ENCODE peak calls at places on chromosomes 12 and 14, in four cellular contexts. F is iPS DF 6.9, O is upper lobe of right lung, N is left ventricle myocardium inferior. I is an unnamed sample. For H3K4me1, the result is how much of the 10 kb centered on the place peaks cover.

GRCh38 chr12:24557738-24558137 is 391.2 kb downstream of the BCAT1 start:
- DNase-seq in F (no peak), O (no peak), N (no peak), I (no peak)

GRCh38 chr12:132386926-132387497 is 57.6 kb upstream of the GALNT9 start:
- DNase-seq in F (no peak), O (peak), N (no peak), I (no peak)

GRCh38 chr14:102418169-102418852 is 55.6 kb downstream of the TECPR2 start:
- DNase-seq in F (no peak), O (peak), N (no peak), I (no peak)

GRCh38 chr12:91965781-91966180 is 179.9 kb downstream of the BTG1 start:
- DNase-seq in F (no peak), O (no peak), N (no peak), I (no peak)

GRCh38 chr14:21026251-21026987 is 1.6 kb upstream of the NDRG2 start:
- DNase-seq in F (no peak), O (no peak), N (no peak), I (peak)

GRCh38 chr12:11987906-11988305 is 82.8 kb upstream of the BCL2L14 start:
- DNase-seq in F (no peak), O (no peak), N (no peak), I (no peak)

GRCh38 chr12:46445551-46446235 is 73.1 kb upstream of the SLC38A2 start:
- DNase-seq in F (no peak), O (no peak), N (no peak), I (no peak)

GRCh38 chr14:32426596-32427408 is 97.7 kb downstream of the AKAP6 start:
- DNase-seq in F (no peak), O (no peak), N (no peak), I (no peak)

GRCh38 chr12:80778005-80778541 is 61.4 kb downstream of the MYF5 start:
- DNase-seq in F (no peak), O (no peak), N (peak), I (no peak)

GRCh38 chr12:58452546-58452945 is 467.8 kb downstream of the LRIG3 start:
- DNase-seq in F (no peak), O (no peak), N (no peak), I (no peak)

GRCh38 chr14:55025948-55026347 is 951 bp downstream of the WDHD1 start:
- DNase-seq in F (no peak), O (no peak), N (no peak), I (no peak)
- H3K27ac ChIP-seq in F (no peak), O (no peak), N (no peak), I (no peak)

DNA sequence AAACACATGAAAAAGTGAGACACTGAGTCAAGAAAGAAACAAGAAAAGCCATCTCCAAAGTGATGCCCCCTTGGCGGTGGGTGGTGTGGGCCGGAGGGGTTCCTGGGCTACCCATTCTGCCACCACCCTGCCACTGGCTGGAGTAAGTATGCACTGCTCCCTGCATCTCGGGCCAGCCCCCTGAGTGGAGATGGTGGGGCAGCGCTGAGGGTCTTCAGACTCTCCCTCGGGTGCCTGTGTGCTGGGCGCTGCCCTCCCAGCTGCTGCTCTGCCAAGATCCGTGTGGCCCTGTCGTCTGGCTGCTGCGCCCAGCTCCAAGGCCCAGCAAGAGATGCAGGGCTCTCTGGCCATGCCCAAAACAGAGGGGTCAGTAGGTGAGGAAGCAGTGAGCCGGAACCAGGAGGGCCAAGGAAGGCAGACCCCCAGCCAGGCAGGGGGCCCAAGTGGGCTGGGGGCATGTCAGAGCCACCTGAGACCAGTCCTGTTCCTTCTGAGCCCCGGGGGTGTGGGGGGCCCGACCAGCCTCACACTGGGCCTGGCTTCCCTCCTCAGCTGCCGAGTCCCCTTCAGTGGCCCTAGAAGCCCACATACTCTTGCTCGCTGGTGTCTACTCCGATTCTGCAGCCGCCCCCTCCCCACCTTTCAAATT is 5.2 kb downstream of the GPR132 start:
- DNase-seq in F (no peak), O (no peak), N (no peak), I (no peak)
- H3K4me1 ChIP-seq in F (under half), O (under half), N (half or more), I (under half)

GRCh38 chr14:104335176-104335575 is 196.8 kb downstream of the KIF26A start:
- DNase-seq in F (no peak), O (no peak), N (no peak), I (no peak)

GRCh38 chr14:104333903-104334811 is 195.8 kb downstream of the KIF26A start:
- DNase-seq in F (no peak), O (peak), N (no peak), I (no peak)

GRCh38 chr14:104332634-104333270 is 194.4 kb downstream of the KIF26A start:
- DNase-seq in F (no peak), O (peak), N (no peak), I (peak)

GRCh38 chr14:104335611-104336010 is 197.2 kb downstream of the KIF26A start:
- DNase-seq in F (no peak), O (no peak), N (no peak), I (no peak)

DNA sequence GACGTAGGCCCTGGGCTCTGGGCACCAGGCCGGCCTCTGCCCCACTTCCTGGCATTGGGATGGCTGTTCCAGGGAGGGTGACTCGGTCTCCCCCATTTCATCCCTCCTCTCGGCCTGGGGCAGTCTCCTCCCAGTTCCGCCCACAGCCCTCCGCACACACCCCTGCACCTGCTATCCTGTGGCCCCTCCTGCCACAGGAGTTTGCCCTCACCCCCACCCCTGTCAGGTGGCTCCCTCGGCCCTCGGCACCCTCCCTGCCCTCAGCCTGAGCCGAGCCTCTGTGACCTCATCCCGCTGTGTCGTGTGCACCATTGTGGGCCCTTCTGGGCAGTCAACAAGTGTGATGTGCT is 196.4 kb downstream of the KIF26A start:
- DNase-seq in F (no peak), O (no peak), N (no peak), I (peak)
- H3K27ac ChIP-seq in F (no peak), O (no peak), N (no peak), I (no peak)

GRCh38 chr14:100842799-100843198 is 16.9 kb downstream of the MEG3 start:
- DNase-seq in F (no peak), O (no peak), N (no peak), I (peak)
- H3K4me1 ChIP-seq in F (under half), O (under half), N (under half), I (under half)

DNA sequence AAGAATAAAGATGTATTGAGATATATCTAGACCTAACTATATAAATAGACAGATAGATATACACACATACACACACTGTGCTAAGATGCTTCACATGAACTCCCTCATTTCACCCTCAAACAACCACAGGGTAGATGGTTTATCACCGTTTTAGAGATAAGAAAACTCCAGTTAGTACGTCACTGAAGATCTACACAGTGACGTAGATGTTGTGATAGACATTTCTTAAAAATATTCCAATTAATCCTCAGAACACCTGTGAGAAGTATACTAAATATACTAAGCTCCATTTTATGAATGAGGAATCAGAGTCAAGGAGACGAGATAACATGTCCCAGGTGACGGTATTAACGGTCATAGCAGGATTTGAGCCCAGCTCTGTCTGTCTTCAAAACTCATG is 31.5 kb downstream of the CCDC60 start:
- DNase-seq in F (no peak), O (no peak), N (no peak), I (no peak)
- H3K27ac ChIP-seq in F (no peak), O (no peak), N (no peak), I (no peak)

DNA sequence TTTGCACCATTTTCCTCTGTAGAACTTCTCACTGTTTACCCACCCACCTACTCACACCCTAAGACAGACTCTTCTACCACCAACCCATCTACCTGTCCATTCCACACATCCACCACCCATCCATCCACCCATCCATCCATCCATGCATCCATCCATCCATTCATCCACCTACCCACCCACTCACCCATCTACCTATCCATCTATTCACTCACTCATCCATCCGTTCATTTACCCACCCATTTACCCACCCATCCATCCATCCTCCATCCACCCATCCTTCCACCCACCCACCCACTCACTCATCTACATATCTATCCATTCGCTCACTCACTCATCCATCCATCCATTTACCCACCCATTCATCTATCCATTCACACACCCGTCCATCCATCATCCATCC is 15.1 kb downstream of the PLBD2 start:
- DNase-seq in F (no peak), O (no peak), N (no peak), I (no peak)
- H3K4me1 ChIP-seq in F (under half), O (under half), N (under half), I (under half)

GRCh38 chr12:5305425-5305824 is 126.5 kb upstream of the NTF3 start:
- DNase-seq in F (no peak), O (peak), N (no peak), I (no peak)
- H3K27ac ChIP-seq in F (no peak), O (no peak), N (no peak), I (no peak)

GRCh38 chr14:24439257-24439656 is 3.3 kb downstream of the SDR39U1 start:
- DNase-seq in F (no peak), O (no peak), N (no peak), I (no peak)
- H3K4me1 ChIP-seq in F (under half), O (under half), N (half or more), I (under half)

GRCh38 chr14:89856871-89857345 is 97.6 kb downstream of the EFCAB11 start:
- DNase-seq in F (no peak), O (no peak), N (no peak), I (no peak)
- H3K27ac ChIP-seq in F (no peak), O (no peak), N (no peak), I (no peak)

GRCh38 chr12:6464531-6464930 is 5.9 kb downstream of the VAMP1 start:
- DNase-seq in F (no peak), O (peak), N (no peak), I (no peak)
- H3K4me1 ChIP-seq in F (under half), O (under half), N (under half), I (under half)